ENCODE peak calls at places on chromosome 18, in nine cellular contexts. X is SK-N-SH, C is prostate gland, F is fibroblast of lung, W is left lung, H is lung, Q is sigmoid colon, Z is GM23338, S is heart left ventricle. L is an unnamed sample. For H3K4me1, the result is how much of the 10 kb centered on the place peaks cover.

GRCh38 chr18:60082790-60083189 is 183.0 kb downstream of the PMAIP1 start:
- DNase-seq in X (no peak), C (no peak), F (peak), W (no peak), H (no peak), Q (no peak), Z (no peak), S (no peak), L (no peak)

GRCh38 chr18:49768051-49768391 is 45.3 kb downstream of the ACAA2 start:
- DNase-seq in X (no peak), C (peak), F (peak), W (no peak), H (peak), Q (no peak), Z (peak), S (no peak), L (no peak)

GRCh38 chr18:6645246-6645645 is 84.3 kb upstream of the ARHGAP28 start:
- DNase-seq in X (no peak), C (no peak), F (no peak), W (no peak), H (no peak), Q (no peak), Z (no peak), S (no peak), L (no peak)

GRCh38 chr18:11570073-11570588 is 39.3 kb upstream of the SLC35G4 start:
- DNase-seq in X (no peak), C (no peak), F (no peak), W (no peak), H (no peak), Q (no peak), Z (peak), S (no peak), L (no peak)

GRCh38 chr18:39523281-39523680 is 1957.7 kb upstream of the CELF4 start:
- DNase-seq in X (no peak), C (no peak), F (peak), W (no peak), H (no peak), Q (no peak), Z (no peak), S (no peak), L (no peak)

GRCh38 chr18:44128365-44128764 is 552.3 kb upstream of the SETBP1 start:
- DNase-seq in X (no peak), C (no peak), F (peak), W (no peak), H (no peak), Q (no peak), Z (no peak), S (no peak), L (no peak)

GRCh38 chr18:14189858-14190257 is 57.6 kb upstream of the ZNF519 start:
- DNase-seq in X (no peak), C (no peak), F (peak), W (no peak), H (no peak), Q (no peak), Z (no peak), S (no peak), L (no peak)

GRCh38 chr18:10524507-10525425 is 1.1 kb upstream of the NAPG start:
- DNase-seq in X (no peak), C (no peak), F (peak), W (no peak), H (no peak), Q (peak), Z (no peak), S (no peak), L (no peak)

GRCh38 chr18:31093294-31093693 is 8.9 kb downstream of the DSC2 start:
- DNase-seq in X (no peak), C (no peak), F (no peak), W (no peak), H (no peak), Q (no peak), Z (no peak), S (no peak), L (no peak)

GRCh38 chr18:47898696-47899095 is 31.8 kb downstream of the SMAD2 start:
- DNase-seq in X (no peak), C (no peak), F (no peak), W (no peak), H (no peak), Q (no peak), Z (peak), S (no peak), L (no peak)

GRCh38 chr18:65527879-65528633 is 222.8 kb upstream of the CDH7 start:
- DNase-seq in X (no peak), C (no peak), F (no peak), W (no peak), H (no peak), Q (no peak), Z (no peak), S (no peak), L (no peak)

GRCh38 chr18:58532972-58533371 is 95.9 kb downstream of the ALPK2 start:
- DNase-seq in X (no peak), C (no peak), F (no peak), W (no peak), H (no peak), Q (no peak), Z (no peak), S (no peak), L (no peak)

GRCh38 chr18:44464401-44465185 is 216.1 kb upstream of the SETBP1 start:
- DNase-seq in X (no peak), C (no peak), F (peak), W (no peak), H (no peak), Q (no peak), Z (no peak), S (no peak), L (no peak)

GRCh38 chr18:58813821-58814220 is 50.9 kb upstream of the ZNF532 start:
- DNase-seq in X (no peak), C (no peak), F (no peak), W (no peak), H (no peak), Q (no peak), Z (no peak), S (no peak), L (no peak)

GRCh38 chr18:12403601-12404506 is 3.9 kb upstream of the PRELID3A start:
- DNase-seq in X (no peak), C (no peak), F (peak), W (no peak), H (no peak), Q (no peak), Z (no peak), S (peak), L (no peak)

GRCh38 chr18:54712315-54712714 is 116.0 kb upstream of the RAB27B start:
- DNase-seq in X (no peak), C (no peak), F (peak), W (no peak), H (no peak), Q (no peak), Z (no peak), S (no peak), L (no peak)

GRCh38 chr18:3458378-3458777 is 8.4 kb downstream of the TGIF1 start:
- DNase-seq in X (no peak), C (no peak), F (peak), W (no peak), H (no peak), Q (no peak), Z (no peak), S (no peak), L (no peak)
- H3K4me1 ChIP-seq in X (under half), C (under half), F (under half), W (under half), H (under half), Q (under half), Z (half or more), S (under half), L (under half)

GRCh38 chr18:77666613-77667012 is 417.0 kb downstream of the GALR1 start:
- DNase-seq in X (no peak), C (no peak), F (no peak), W (no peak), H (no peak), Q (no peak), Z (no peak), S (no peak), L (no peak)
- TF ChIP-seq CTCF in X (no peak), C (no peak), F (no peak), W (no peak), H (no peak), Q (no peak), Z (no peak), S (no peak), L (no peak)

GRCh38 chr18:2916184-2916583 is 69.4 kb downstream of the EMILIN2 start:
- DNase-seq in X (no peak), C (no peak), F (no peak), W (no peak), H (no peak), Q (no peak), Z (peak), S (no peak), L (no peak)
- H3K4me3 ChIP-seq in X (no peak), C (no peak), F (no peak), W (no peak), H (no peak), Q (no peak), Z (no peak), S (no peak), L (no peak)

DNA sequence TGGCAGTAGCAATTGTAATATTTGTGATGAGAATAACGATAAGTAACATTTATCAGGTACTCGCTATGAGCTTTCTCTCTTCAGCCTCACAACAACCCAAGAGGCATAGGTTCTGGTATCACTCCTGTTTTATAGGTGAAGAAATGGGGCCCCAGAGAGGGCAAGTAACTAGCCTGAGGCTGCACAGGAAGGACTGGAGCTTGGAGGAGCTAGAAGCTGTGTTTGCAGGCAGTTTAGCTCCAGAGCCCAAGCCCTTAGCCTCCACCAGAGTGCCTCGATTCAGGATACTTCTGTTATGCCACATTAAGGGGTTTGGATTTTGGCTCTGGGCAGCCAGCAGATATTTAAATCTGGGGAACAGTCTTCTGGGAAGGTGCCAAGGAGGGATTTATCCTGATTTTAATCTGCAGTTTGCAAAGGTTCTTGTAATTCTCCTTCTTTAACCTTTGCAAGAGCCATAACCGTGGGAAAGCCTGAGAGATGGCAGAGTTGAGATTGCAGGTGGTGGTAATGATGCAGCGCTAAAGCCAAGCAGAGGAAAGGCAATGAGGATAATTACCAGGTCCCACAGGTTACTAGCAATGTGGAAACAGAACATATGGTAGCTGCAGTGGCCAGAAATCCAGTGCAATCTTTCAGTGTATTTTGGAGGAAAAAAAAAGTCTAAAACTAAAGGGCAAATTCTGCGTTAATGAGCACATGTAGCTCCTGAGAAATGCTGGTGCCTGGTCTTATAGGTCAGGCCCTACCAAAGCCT is 9.1 kb downstream of the MOCOS start:
- DNase-seq in X (no peak), C (no peak), F (no peak), W (no peak), H (no peak), Q (no peak), Z (no peak), S (no peak), L (no peak)
- H3K4me1 ChIP-seq in X (under half), C (under half), F (under half), W (under half), H (under half), Q (under half), Z (under half), S (under half), L (under half)

DNA sequence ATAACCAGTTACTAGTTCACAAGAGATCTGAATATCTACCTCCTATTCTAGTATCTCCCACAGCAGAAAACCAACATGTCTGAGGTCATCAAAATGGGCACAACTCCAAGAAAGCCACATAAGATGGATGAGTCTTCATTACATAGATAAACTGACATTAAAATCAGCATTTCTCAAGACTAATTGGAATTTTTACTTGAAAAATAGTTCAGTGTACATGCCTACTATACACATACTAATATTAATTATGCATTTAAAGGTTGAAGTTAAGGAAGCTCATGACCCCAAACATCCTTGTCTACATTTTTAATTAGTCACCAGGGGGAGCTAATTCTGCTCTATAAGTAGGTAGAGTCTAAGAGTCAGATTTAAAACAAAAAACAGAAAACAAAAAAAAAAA is 41.9 kb downstream of the ZNF521 start:
- DNase-seq in X (no peak), C (no peak), F (peak), W (no peak), H (no peak), Q (no peak), Z (peak), S (no peak), L (no peak)
- TF ChIP-seq CTCF in X (peak), C (no peak), F (peak), W (no peak), H (no peak), Q (no peak), Z (peak), S (peak), L (no peak)

DNA sequence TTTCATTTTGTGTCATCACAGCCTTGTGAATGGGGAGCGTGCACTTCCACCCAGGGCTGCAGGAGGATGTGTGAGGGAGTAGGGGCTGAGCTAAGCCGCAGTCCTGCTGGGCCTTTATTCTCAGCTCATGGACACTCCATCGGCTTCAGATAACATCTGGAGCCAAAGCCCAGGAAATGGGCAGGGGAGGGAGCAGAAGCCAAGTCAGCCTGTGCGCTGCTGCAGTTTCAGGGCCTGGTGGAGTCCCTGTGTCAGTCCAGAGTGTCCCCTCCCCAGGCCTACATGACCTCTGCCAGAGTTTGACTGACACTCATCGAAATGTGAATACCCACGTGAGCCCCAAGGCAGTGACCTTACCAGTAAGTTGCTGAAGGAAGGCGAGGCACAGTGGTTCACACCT is 242.2 kb downstream of the LOXHD1 start:
- DNase-seq in X (peak), C (no peak), F (no peak), W (no peak), H (no peak), Q (no peak), Z (peak), S (no peak), L (no peak)
- H3K4me3 ChIP-seq in X (no peak), C (no peak), F (no peak), W (no peak), H (no peak), Q (no peak), Z (no peak), S (no peak), L (no peak)

GRCh38 chr18:77058186-77058847 is 74.3 kb downstream of the MBP start:
- DNase-seq in X (no peak), C (no peak), F (no peak), W (peak), H (no peak), Q (peak), Z (no peak), S (peak), L (no peak)
- H3K4me1 ChIP-seq in X (under half), C (under half), F (under half), W (under half), H (under half), Q (under half), Z (under half), S (half or more), L (under half)

GRCh38 chr18:8959551-8960135 is 142.9 kb upstream of the NDUFV2 start:
- DNase-seq in X (no peak), C (no peak), F (no peak), W (no peak), H (no peak), Q (no peak), Z (peak), S (no peak), L (no peak)
- TF ChIP-seq CTCF in X (no peak), C (no peak), F (no peak), W (no peak), H (no peak), Q (no peak), Z (no peak), S (no peak), L (no peak)

L was measured in thoracic aorta.